ENCODE peak calls at places on chromosome 16, in four cellular contexts. One of them, this sample, is unnamed.

GRCh38 chr16:30570621-30571443 is 682 bp downstream of the ZNF688 start:
- DNase-seq in GM04504: no peak
- DNase-seq in ELF-1: no peak
- DNase-seq in T-helper 1 cell: no peak
- DNase-seq in this sample: no peak

GRCh38 chr16:69179255-69180010 is 7.5 kb upstream of the SNTB2 start:
- DNase-seq in GM04504: peak; percentile 87
- DNase-seq in ELF-1: no peak
- DNase-seq in T-helper 1 cell: no peak
- DNase-seq in this sample: peak; percentile 86

GRCh38 chr16:48511071-48511540 is 98.9 kb downstream of the N4BP1 start:
- DNase-seq in GM04504: peak; percentile 64
- DNase-seq in ELF-1: peak; percentile 80
- DNase-seq in T-helper 1 cell: no peak
- DNase-seq in this sample: no peak

GRCh38 chr16:57538235-57538711 is 1.9 kb upstream of the CCDC102A start:
- DNase-seq in GM04504: no peak
- DNase-seq in ELF-1: no peak
- DNase-seq in T-helper 1 cell: no peak
- DNase-seq in this sample: no peak

GRCh38 chr16:15653227-15653626 is 3.2 kb downstream of the NDE1 start:
- DNase-seq in GM04504: peak; percentile 67
- DNase-seq in ELF-1: peak; percentile 32
- DNase-seq in T-helper 1 cell: no peak
- DNase-seq in this sample: peak; percentile 49

GRCh38 chr16:15897386-15897785 is 9.0 kb upstream of the CEP20 start:
- DNase-seq in GM04504: peak; percentile 23
- DNase-seq in ELF-1: no peak
- DNase-seq in T-helper 1 cell: no peak
- DNase-seq in this sample: no peak

GRCh38 chr16:66603537-66604375 is 748 bp upstream of the CMTM3 start:
- DNase-seq in GM04504: peak; percentile 28
- DNase-seq in ELF-1: peak; percentile 83
- DNase-seq in T-helper 1 cell: peak; percentile 64
- DNase-seq in this sample: no peak

GRCh38 chr16:64654137-64654652 is 467.7 kb downstream of the CDH11 start:
- DNase-seq in GM04504: no peak
- DNase-seq in ELF-1: no peak
- DNase-seq in T-helper 1 cell: no peak
- DNase-seq in this sample: peak; percentile 31

GRCh38 chr16:68128577-68129305 is 43.6 kb downstream of the NFATC3 start:
- DNase-seq in GM04504: no peak
- DNase-seq in ELF-1: peak; percentile 43
- DNase-seq in T-helper 1 cell: no peak
- DNase-seq in this sample: peak; percentile 6

This sample was measured in astrocyte of the cerebellum.